ENCODE peak calls at places on chromosome 18, in four cellular contexts. H is kidney, W is K562, T is A673. S is an unnamed sample. For H3K9me3, the result is how much of the 10 kb centered on the place peaks cover.

GRCh38 chr18:59461171-59461570 is 102.1 kb upstream of the LMAN1 start:
- DNase-seq in W (no peak), T (no peak), H (no peak), S (no peak)

GRCh38 chr18:74203811-74204210 is 55.5 kb downstream of the TIMM21 start:
- DNase-seq in H (no peak), T (no peak), W (no peak), S (no peak)

GRCh38 chr18:48743046-48743445 is 204.2 kb downstream of the CTIF start:
- DNase-seq in T (no peak), H (peak), W (no peak), S (no peak)

GRCh38 chr18:68484241-68484640 is 230.7 kb downstream of the TMX3 start:
- DNase-seq in H (no peak), T (no peak), W (no peak), S (no peak)

GRCh38 chr18:23884712-23885375 is 129.7 kb upstream of the TTC39C start:
- DNase-seq in T (no peak), W (no peak), H (peak), S (no peak)

GRCh38 chr18:72419914-72420313 is 124.2 kb downstream of the CBLN2 start:
- DNase-seq in H (no peak), T (no peak), W (no peak), S (no peak)

GRCh38 chr18:58785171-58785805 is 79.4 kb upstream of the ZNF532 start:
- DNase-seq in W (no peak), T (peak), H (peak), S (no peak)

GRCh38 chr18:39841133-39842041 is 2113.6 kb upstream of the PIK3C3 start:
- DNase-seq in T (peak), W (no peak), H (peak), S (peak)

GRCh38 chr18:13425357-13426095 is 207.0 kb downstream of the LDLRAD4 start:
- DNase-seq in T (no peak), W (no peak), H (no peak), S (no peak)

GRCh38 chr18:9705183-9705864 is 2.8 kb upstream of the RAB31 start:
- DNase-seq in T (peak), H (no peak), W (peak), S (no peak)

GRCh38 chr18:49565656-49566055 is 3.8 kb downstream of the LIPG start:
- DNase-seq in T (no peak), W (no peak), H (no peak), S (no peak)

GRCh38 chr18:75472906-75473305 is 45.4 kb upstream of the SMIM21 start:
- DNase-seq in H (no peak), T (no peak), W (no peak), S (no peak)

GRCh38 chr18:79401494-79402208 is 5.9 kb downstream of the NFATC1 start:
- DNase-seq in W (no peak), T (no peak), H (peak), S (no peak)

GRCh38 chr18:62715439-62715792 is at the start of gene PHLPP1:
- DNase-seq in T (no peak), W (no peak), H (no peak), S (no peak)

GRCh38 chr18:50133526-50133925 is 61.4 kb downstream of the MYO5B start:
- DNase-seq in W (no peak), H (no peak), T (no peak), S (no peak)

GRCh38 chr18:28075501-28075900 is 101.4 kb downstream of the CDH2 start:
- DNase-seq in W (no peak), H (no peak), T (no peak), S (no peak)

GRCh38 chr18:43060020-43060419 is 55.5 kb downstream of the RIT2 start:
- DNase-seq in T (no peak), W (no peak), H (no peak), S (no peak)

GRCh38 chr18:51196811-51197660 is 445 bp downstream of the MEX3C start:
- DNase-seq in H (peak), W (peak), T (peak), S (no peak)

GRCh38 chr18:60693426-60693825 is 320.9 kb upstream of the MC4R start:
- DNase-seq in H (no peak), W (no peak), T (no peak), S (no peak)

GRCh38 chr18:72325307-72325706 is 218.8 kb downstream of the CBLN2 start:
- DNase-seq in W (no peak), T (no peak), H (no peak), S (no peak)

GRCh38 chr18:51614033-51614432 is 416.6 kb upstream of the MEX3C start:
- DNase-seq in H (no peak), W (no peak), T (no peak), S (no peak)

GRCh38 chr18:59767732-59768131 is 70.5 kb upstream of the CCBE1 start:
- DNase-seq in H (no peak), T (no peak), W (no peak), S (no peak)

GRCh38 chr18:59549797-59550516 is 147.3 kb downstream of the CCBE1 start:
- DNase-seq in T (no peak), W (no peak), H (no peak), S (no peak)

GRCh38 chr18:75083131-75083530 is 125.8 kb downstream of the PTGR3 start:
- DNase-seq in W (no peak), T (no peak), H (no peak), S (no peak)

GRCh38 chr18:52677991-52678390 is 338.0 kb downstream of the DCC start:
- DNase-seq in T (no peak), H (no peak), W (no peak), S (no peak)

GRCh38 chr18:48470484-48471180 is 61.4 kb upstream of the ZBTB7C start:
- DNase-seq in H (no peak), W (no peak), T (no peak), S (no peak)

GRCh38 chr18:48832961-48833700 is 117.6 kb downstream of the SMAD7 start:
- DNase-seq in T (no peak), W (no peak), H (peak), S (peak)

GRCh38 chr18:10420561-10421352 is 33.7 kb upstream of the APCDD1 start:
- DNase-seq in T (no peak), H (no peak), W (no peak), S (no peak)

GRCh38 chr18:67485655-67486054 is 30.9 kb downstream of the DSEL start:
- DNase-seq in H (no peak), W (no peak), T (peak), S (no peak)

GRCh38 chr18:21457179-21457535 is 143.3 kb downstream of the ESCO1 start:
- DNase-seq in T (no peak), W (no peak), H (no peak), S (no peak)

GRCh38 chr18:50232419-50232818 is 33.9 kb downstream of the CFAP53 start:
- DNase-seq in W (no peak), T (no peak), H (no peak), S (no peak)

GRCh38 chr18:50097702-50098101 is 97.2 kb downstream of the MYO5B start:
- DNase-seq in W (no peak), H (peak), T (no peak), S (no peak)

GRCh38 chr18:45734944-45735343 is 11.0 kb downstream of the SLC14A1 start:
- DNase-seq in H (no peak), T (no peak), W (no peak), S (no peak)

GRCh38 chr18:45739268-45739667 is 15.3 kb downstream of the SLC14A1 start:
- DNase-seq in H (no peak), W (no peak), T (no peak), S (no peak)

GRCh38 chr18:45739848-45740247 is 15.9 kb downstream of the SLC14A1 start:
- DNase-seq in W (no peak), T (no peak), H (no peak), S (no peak)

GRCh38 chr18:45741056-45741455 is 17.1 kb downstream of the SLC14A1 start:
- DNase-seq in H (no peak), T (no peak), W (no peak), S (no peak)

GRCh38 chr18:45738660-45739059 is 14.7 kb downstream of the SLC14A1 start:
- DNase-seq in H (no peak), W (no peak), T (no peak), S (no peak)
- H3K4me3 ChIP-seq in H (no peak), W (no peak), T (no peak), S (no peak)

GRCh38 chr18:55658598-55658997 is 70.6 kb upstream of the TCF4 start:
- DNase-seq in W (no peak), H (no peak), T (no peak), S (no peak)
- H3K9me3 ChIP-seq in W (under half), H (under half), T (under half), S (under half)

DNA sequence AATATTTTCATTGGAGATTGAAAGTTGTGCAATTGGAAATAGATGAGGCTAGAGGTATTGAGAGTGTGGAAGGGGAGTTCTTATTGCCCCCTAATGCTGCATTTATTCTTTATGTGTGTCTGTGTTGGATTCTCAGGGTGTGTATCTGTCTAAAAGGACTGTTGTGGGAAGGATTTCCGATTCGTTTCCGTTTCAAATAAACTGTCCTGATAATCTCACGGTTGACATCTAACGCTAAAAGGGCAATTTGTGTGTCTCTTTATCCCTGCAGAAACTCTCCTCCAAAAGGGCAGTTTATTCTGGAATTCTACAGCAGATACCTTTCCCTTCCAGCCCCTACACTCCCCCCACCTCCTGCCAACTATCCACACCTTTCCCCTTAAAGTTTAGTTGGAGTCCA is 923 bp downstream of the SETBP1 start:
- DNase-seq in W (no peak), T (peak), H (no peak), S (no peak)
- H3K4me3 ChIP-seq in W (no peak), T (peak), H (peak), S (peak)

GRCh38 chr18:35247412-35248249 is 6.8 kb downstream of the ZNF397 start:
- DNase-seq in T (no peak), W (no peak), H (no peak), S (no peak)

GRCh38 chr18:35248429-35248828 is 7.6 kb downstream of the ZNF397 start:
- DNase-seq in H (no peak), T (no peak), W (no peak), S (no peak)

GRCh38 chr18:35253655-35254287 is 12.9 kb downstream of the ZNF397 start:
- DNase-seq in H (no peak), T (no peak), W (no peak), S (no peak)

GRCh38 chr18:35256947-35257346 is 16.1 kb downstream of the ZNF397 start:
- DNase-seq in T (no peak), W (no peak), H (no peak), S (no peak)

DNA sequence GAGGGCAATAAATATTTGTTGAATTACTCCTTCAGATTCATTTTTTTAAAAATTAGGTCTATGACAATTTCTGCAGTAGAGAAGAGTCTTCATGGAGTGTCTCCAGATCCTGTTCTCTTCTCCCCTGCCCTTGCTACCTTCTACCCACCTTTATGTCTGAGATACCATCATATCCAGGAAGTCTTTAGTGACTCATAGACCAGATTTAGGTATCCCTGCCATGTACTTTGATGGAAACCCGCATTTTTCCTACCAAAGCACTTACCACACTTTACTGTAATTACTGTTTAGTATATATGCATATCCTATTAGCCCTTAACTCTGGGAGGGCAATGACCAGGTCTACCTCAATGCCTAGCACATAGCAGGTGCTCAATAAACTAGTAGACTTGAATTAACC is 11.6 kb downstream of the ZNF397 start:
- DNase-seq in H (no peak), T (no peak), W (no peak), S (no peak)
- H3K9me3 ChIP-seq in H (under half), T (under half), W (under half), S (under half)

GRCh38 chr18:31161757-31162418 is 768 bp downstream of the DSC1 start:
- DNase-seq in H (no peak), W (no peak), T (no peak), S (no peak)
- H3K4me3 ChIP-seq in H (no peak), W (no peak), T (no peak), S (no peak)

GRCh38 chr18:78087338-78087737 is 837.7 kb downstream of the GALR1 start:
- DNase-seq in T (no peak), W (no peak), H (no peak), S (no peak)
- H3K9me3 ChIP-seq in T (under half), W (under half), H (under half), S (under half)

S was measured in HAP-1.